ENCODE peak calls at places on chromosomes 4 and X, in eight cellular contexts. C is astrocyte, H is nephron progenitor cell, Y is esophagus squamous epithelium, J is cardiac muscle cell, D is heart left ventricle, F is AG04450, K is heart right ventricle. P is an unnamed sample.

GRCh38 chrX:10749113-10749512 is 128.7 kb upstream of the MID1 start:
- DNase-seq in C (peak; percentile 38), H (no peak), Y (no peak), J (no peak), D (no peak), F (no peak), K (no peak), P (no peak)

GRCh38 chr4:34850983-34851382 is 1393.3 kb downstream of the ARAP2 start:
- DNase-seq in C (peak; percentile 6), H (no peak), Y (no peak), J (no peak), D (no peak), F (no peak), K (no peak), P (no peak)

GRCh38 chrX:10077425-10078188 is 79.2 kb upstream of the CLCN4 start:
- DNase-seq in C (peak; percentile 51), H (no peak), Y (no peak), J (no peak), D (no peak), F (no peak), K (no peak), P (no peak)

GRCh38 chrX:147953976-147954375 is 27.2 kb upstream of the FMR1NB start:
- DNase-seq in C (no peak), H (no peak), Y (no peak), J (no peak), D (no peak), F (no peak), K (no peak), P (no peak)

GRCh38 chr4:142365386-142365785 is 480.7 kb downstream of the INPP4B start:
- DNase-seq in C (peak; percentile 74), H (no peak), Y (no peak), J (no peak), D (no peak), F (no peak), K (no peak), P (no peak)

GRCh38 chr4:108890491-108890890 is 127.6 kb upstream of the ETNPPL start:
- DNase-seq in C (no peak), H (no peak), Y (no peak), J (no peak), D (no peak), F (no peak), K (no peak), P (peak; percentile 8)

GRCh38 chrX:87517571-87518141 is at the start of gene KLHL4:
- DNase-seq in C (peak; percentile 96), H (peak; percentile 34), Y (no peak), J (peak; percentile 97), D (no peak), F (peak; percentile 38), K (peak; percentile 28), P (peak; percentile 26)

GRCh38 chrX:133215747-133216146 is 2.4 kb downstream of the TFDP3 start:
- DNase-seq in C (no peak), H (peak; percentile 38), Y (no peak), J (peak; percentile 8), D (no peak), F (no peak), K (no peak), P (peak; percentile 20)

DNA sequence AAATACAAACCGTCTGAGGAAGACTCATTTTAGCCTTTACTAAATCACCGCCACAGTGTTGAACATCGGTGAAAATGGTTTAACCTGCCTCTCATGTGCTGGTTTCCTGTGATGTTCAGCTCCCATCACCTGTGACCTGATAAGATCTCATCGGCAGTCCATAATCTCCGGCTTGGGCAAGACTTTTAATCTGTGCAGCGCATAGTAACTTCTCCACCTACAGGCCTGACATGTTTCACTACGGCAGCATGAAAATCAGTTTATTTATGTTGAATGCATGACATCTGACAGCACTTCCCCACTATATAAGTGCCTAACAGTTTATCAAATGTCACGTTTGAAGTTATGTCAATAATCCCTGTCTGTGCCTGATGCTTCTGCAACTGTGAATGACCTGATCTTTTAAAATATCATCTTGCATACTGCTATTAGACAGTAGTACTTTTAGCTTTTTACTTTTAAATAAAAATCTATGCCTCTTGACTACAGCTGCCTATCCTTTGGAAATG is 1919.8 kb upstream of the AGA start:
- DNase-seq in C (no peak), H (no peak), Y (no peak), J (no peak), D (no peak), F (no peak), K (no peak), P (no peak)
- TF ChIP-seq CTCF in C (no peak), H (no peak), Y (no peak), J (no peak), D (no peak), F (no peak), K (no peak), P (no peak)

DNA sequence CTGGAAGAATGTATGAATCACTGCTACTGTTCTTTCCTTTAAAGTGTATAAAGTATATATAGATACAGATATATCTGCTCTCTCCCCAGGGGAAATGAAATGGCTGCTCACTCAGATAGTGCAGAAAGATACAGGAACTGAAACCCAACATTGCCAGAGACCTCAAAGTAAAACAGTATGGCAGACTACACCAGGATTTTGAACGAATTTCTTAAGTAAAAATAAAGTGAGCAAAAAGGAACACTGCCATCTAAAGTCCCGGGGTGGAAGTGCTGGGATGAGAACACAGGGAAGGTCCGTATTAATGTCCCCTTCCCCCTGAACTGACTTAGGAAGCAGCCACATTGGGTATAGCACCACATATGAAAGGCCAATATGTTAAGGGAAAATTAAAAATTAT is 93.4 kb downstream of the TMA16 start:
- DNase-seq in C (no peak), H (peak; percentile 1), Y (no peak), J (no peak), D (no peak), F (no peak), K (no peak), P (no peak)
- TF ChIP-seq CTCF in C (peak; percentile 23), H (peak; percentile 14), Y (no peak), J (no peak), D (no peak), F (peak; percentile 25), K (no peak), P (peak; percentile 49)

DNA sequence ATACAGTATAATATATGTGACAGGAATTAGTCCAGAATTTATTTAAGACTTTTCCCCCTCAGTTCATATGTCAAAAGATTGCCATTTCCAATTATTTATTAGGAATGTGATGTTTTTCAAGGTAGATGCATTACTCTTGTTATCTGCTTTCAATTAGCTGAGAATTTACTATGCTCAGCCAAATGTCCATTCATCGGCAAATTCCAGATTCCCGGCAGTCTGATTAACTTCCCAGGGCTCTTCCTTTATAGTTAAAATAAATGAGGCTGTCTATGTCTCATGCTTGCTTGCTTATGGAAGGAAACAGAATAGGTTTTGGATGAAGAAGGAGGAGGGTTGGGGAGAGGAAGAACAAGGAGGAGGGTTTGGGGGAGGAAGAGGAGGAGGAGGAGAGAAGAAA is 115.6 kb upstream of the NDP start:
- DNase-seq in C (no peak), H (no peak), Y (no peak), J (no peak), D (no peak), F (no peak), K (no peak), P (no peak)
- TF ChIP-seq CTCF in C (no peak), H (no peak), Y (no peak), J (no peak), D (no peak), F (no peak), K (no peak), P (no peak)

DNA sequence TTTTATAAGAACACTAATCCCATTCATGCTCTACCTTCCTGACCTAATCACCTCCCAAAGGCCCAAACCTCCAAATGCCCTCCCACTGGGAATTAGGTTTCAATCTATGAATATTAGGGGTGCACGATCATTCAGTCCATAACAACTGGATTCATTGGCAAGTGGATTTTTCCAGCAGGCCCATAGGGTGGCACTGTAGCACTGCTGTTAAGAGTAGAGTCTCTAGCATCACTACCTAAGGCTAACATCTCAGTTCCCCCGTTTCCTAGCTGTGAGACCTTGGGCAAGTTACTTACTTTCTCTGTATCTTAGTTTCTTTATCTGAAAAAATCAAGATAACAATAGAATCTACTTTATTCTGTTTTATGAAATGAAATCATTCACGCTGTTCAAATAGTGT is 315.8 kb downstream of the STIM2 start:
- DNase-seq in C (peak; percentile 49), H (peak; percentile 18), Y (no peak), J (peak; percentile 13), D (no peak), F (no peak), K (no peak), P (no peak)
- TF ChIP-seq CTCF in C (peak; percentile 51), H (peak; percentile 29), Y (peak; percentile 16), J (peak; percentile 6), D (peak; percentile 35), F (no peak), K (no peak), P (peak; percentile 64)

GRCh38 chrX:99798951-99799350 is 611.1 kb downstream of the PCDH19 start:
- DNase-seq in C (peak; percentile 12), H (no peak), Y (no peak), J (no peak), D (no peak), F (no peak), K (no peak), P (no peak)

GRCh38 chrX:99800016-99800415 is 610.1 kb downstream of the PCDH19 start:
- DNase-seq in C (no peak), H (no peak), Y (no peak), J (no peak), D (no peak), F (no peak), K (no peak), P (no peak)

DNA sequence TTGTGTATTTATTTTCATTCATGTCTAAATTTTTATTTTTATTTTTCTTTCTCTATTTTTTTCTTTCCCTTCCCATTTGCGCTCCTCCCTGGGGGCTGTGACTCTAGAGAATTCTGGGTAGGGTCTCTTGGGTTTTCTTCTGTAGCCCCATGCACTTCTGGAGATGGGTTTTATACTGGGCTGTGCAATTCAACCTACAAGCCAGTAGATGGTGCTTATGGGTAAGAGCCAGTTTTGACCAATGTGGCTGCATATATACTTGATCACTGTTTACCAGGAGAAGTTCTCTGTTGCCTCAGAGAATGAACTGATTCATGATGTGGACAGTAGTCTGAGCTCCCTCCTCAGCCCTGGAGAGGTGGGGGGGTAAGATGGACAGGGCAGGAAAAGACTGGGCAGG is 614.6 kb downstream of the PCDH19 start:
- DNase-seq in C (no peak), H (no peak), Y (no peak), J (no peak), D (no peak), F (no peak), K (no peak), P (no peak)
- TF ChIP-seq CTCF in C (no peak), H (no peak), Y (no peak), J (no peak), D (no peak), F (no peak), K (no peak), P (peak; percentile 22)

DNA sequence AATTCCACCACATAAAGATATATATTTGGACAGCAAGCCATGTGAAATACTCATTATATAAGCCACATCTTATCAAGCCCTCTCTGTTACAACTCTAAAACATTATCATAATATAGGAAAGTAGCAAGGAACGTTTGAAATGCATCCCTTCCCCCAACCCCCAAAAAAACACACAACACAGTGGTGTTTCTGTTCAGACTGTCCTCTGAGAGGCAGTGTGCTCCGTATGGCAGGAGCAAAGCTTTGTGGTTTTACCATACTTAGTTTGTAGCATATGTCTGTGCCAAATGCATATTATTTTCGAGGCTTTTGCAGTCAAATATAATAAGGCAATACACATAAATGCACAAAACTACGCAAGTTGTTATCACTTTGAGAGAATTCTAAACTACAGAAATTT is 194.2 kb downstream of the RAPGEF2 start:
- DNase-seq in C (no peak), H (no peak), Y (no peak), J (no peak), D (no peak), F (no peak), K (no peak), P (no peak)
- TF ChIP-seq CTCF in C (no peak), H (no peak), Y (no peak), J (no peak), D (no peak), F (no peak), K (no peak), P (no peak)

P was measured in neural crest cell.